ENCODE peak calls at places on chromosome X, in seven cellular contexts. Q is stromal cell of bone marrow, C is COR-L47, K is A172, L is DND-41, E is GM13976, P is globus pallidus. Z is an unnamed sample.

GRCh38 chrX:2583194-2584162 is 82.7 kb upstream of the DHRSX start:
- DNase-seq in E (no peak), P (no peak), K (no peak), C (no peak), L (no peak), Q (no peak), Z (no peak)

GRCh38 chrX:103734125-103734760 is 23.5 kb downstream of the TMEM31 start:
- DNase-seq in K (no peak), E (no peak), C (peak; percentile 36), P (no peak), Q (no peak), L (no peak), Z (no peak)

GRCh38 chrX:120310861-120311631 is at the start of gene TMEM255A:
- DNase-seq in C (peak; percentile 53), E (peak; percentile 31), P (peak; percentile 57), K (peak; percentile 4), Q (no peak), L (no peak), Z (no peak)

GRCh38 chrX:2698604-2699003 is 7.5 kb downstream of the CD99 start:
- DNase-seq in E (no peak), C (no peak), L (no peak), P (no peak), Q (no peak), K (no peak), Z (no peak)

GRCh38 chrX:18855919-18856644 is 127.8 kb downstream of the PHKA2 start:
- DNase-seq in L (peak; percentile 25), K (peak; percentile 35), Q (no peak), E (peak; percentile 64), C (no peak), P (no peak), Z (peak; percentile 58)

GRCh38 chrX:12874599-12874998 is 7.7 kb downstream of the TLR7 start:
- DNase-seq in K (no peak), E (no peak), L (no peak), C (no peak), P (peak; percentile 7), Q (no peak), Z (no peak)

GRCh38 chrX:151896734-151897474 is 15.8 kb upstream of the MAGEA4 start:
- DNase-seq in L (no peak), C (no peak), E (no peak), P (no peak), K (peak; percentile 26), Q (peak; percentile 21), Z (no peak)

GRCh38 chrX:131675596-131676194 is 131.8 kb downstream of the OR13H1 start:
- DNase-seq in C (no peak), Q (peak; percentile 6), P (no peak), K (peak; percentile 2), E (peak; percentile 34), L (no peak), Z (peak; percentile 0)

GRCh38 chrX:129976441-129976840 is 6.0 kb upstream of the BCORL1 start:
- DNase-seq in C (no peak), P (no peak), Q (no peak), K (no peak), E (no peak), L (no peak), Z (no peak)

GRCh38 chrX:110287605-110288004 is 30.3 kb downstream of the AMMECR1 start:
- DNase-seq in C (no peak), K (no peak), P (no peak), Q (no peak), E (no peak), L (no peak), Z (no peak)

GRCh38 chrX:40094041-40094899 is 3.5 kb downstream of the BCOR start:
- DNase-seq in K (no peak), E (no peak), Q (no peak), L (peak; percentile 54), C (peak; percentile 17), P (peak; percentile 35), Z (no peak)

GRCh38 chrX:22748093-22748999 is 251.4 kb upstream of the DDX53 start:
- DNase-seq in P (peak; percentile 16), Q (no peak), E (peak; percentile 36), L (peak; percentile 35), K (peak; percentile 47), C (peak; percentile 7), Z (peak; percentile 26)

GRCh38 chrX:110569506-110569905 is 210.9 kb downstream of the RTL9 start:
- DNase-seq in Q (peak; percentile 3), L (peak; percentile 13), K (peak; percentile 27), E (no peak), C (no peak), P (no peak), Z (peak; percentile 32)